ENCODE peak calls at places on chromosomes 4 and X, in eight cellular contexts. One of them, this sample, is unnamed.

GRCh38 chr4:111601671-111602070 is 543.6 kb upstream of the FAM241A start:
- DNase-seq in G401: no peak
- DNase-seq in cardiac muscle cell: no peak
- DNase-seq in T-helper 2 cell: no peak
- DNase-seq in activated T-cell treated with anti-CD3 and anti-CD28 coated beads for 4 hours: no peak
- DNase-seq in A172: no peak
- DNase-seq in NCI-H748 treated with DMSO at 0.1 percent for 48 hours: no peak
- DNase-seq in stimulated activated CD4-positive, alpha-beta T cell treated with anti-CD3 and anti-CD28 coated beads, Interleukin-15, amount 100 ng/mL, for 1 hour: no peak
- DNase-seq in this sample: no peak

GRCh38 chr4:7970031-7970946 is 30.6 kb upstream of the AFAP1 start:
- DNase-seq in G401: no peak
- DNase-seq in cardiac muscle cell: peak
- DNase-seq in T-helper 2 cell: peak
- DNase-seq in activated T-cell treated with anti-CD3 and anti-CD28 coated beads for 4 hours: no peak
- DNase-seq in A172: peak
- DNase-seq in NCI-H748 treated with DMSO at 0.1 percent for 48 hours: no peak
- DNase-seq in stimulated activated CD4-positive, alpha-beta T cell treated with anti-CD3 and anti-CD28 coated beads, Interleukin-15, amount 100 ng/mL, for 1 hour: peak
- DNase-seq in this sample: no peak

GRCh38 chr4:107258359-107258758 is 222.2 kb upstream of the DKK2 start:
- DNase-seq in G401: no peak
- DNase-seq in cardiac muscle cell: peak
- DNase-seq in T-helper 2 cell: no peak
- DNase-seq in activated T-cell treated with anti-CD3 and anti-CD28 coated beads for 4 hours: no peak
- DNase-seq in A172: peak
- DNase-seq in NCI-H748 treated with DMSO at 0.1 percent for 48 hours: no peak
- DNase-seq in stimulated activated CD4-positive, alpha-beta T cell treated with anti-CD3 and anti-CD28 coated beads, Interleukin-15, amount 100 ng/mL, for 1 hour: no peak
- DNase-seq in this sample: no peak

GRCh38 chr4:105909699-105910340 is 14.5 kb downstream of the NPNT start:
- DNase-seq in G401: no peak
- DNase-seq in cardiac muscle cell: no peak
- DNase-seq in T-helper 2 cell: no peak
- DNase-seq in activated T-cell treated with anti-CD3 and anti-CD28 coated beads for 4 hours: no peak
- DNase-seq in A172: no peak
- DNase-seq in NCI-H748 treated with DMSO at 0.1 percent for 48 hours: no peak
- DNase-seq in stimulated activated CD4-positive, alpha-beta T cell treated with anti-CD3 and anti-CD28 coated beads, Interleukin-15, amount 100 ng/mL, for 1 hour: no peak
- DNase-seq in this sample: no peak

GRCh38 chrX:155246748-155247147 is 17.5 kb downstream of the RAB39B start:
- DNase-seq in G401: no peak
- DNase-seq in cardiac muscle cell: no peak
- DNase-seq in T-helper 2 cell: no peak
- DNase-seq in activated T-cell treated with anti-CD3 and anti-CD28 coated beads for 4 hours: no peak
- DNase-seq in A172: no peak
- DNase-seq in NCI-H748 treated with DMSO at 0.1 percent for 48 hours: no peak
- DNase-seq in stimulated activated CD4-positive, alpha-beta T cell treated with anti-CD3 and anti-CD28 coated beads, Interleukin-15, amount 100 ng/mL, for 1 hour: no peak
- DNase-seq in this sample: no peak

GRCh38 chrX:115547448-115547847 is 13.5 kb upstream of the PLS3 start:
- DNase-seq in G401: no peak
- DNase-seq in cardiac muscle cell: no peak
- DNase-seq in T-helper 2 cell: no peak
- DNase-seq in activated T-cell treated with anti-CD3 and anti-CD28 coated beads for 4 hours: no peak
- DNase-seq in A172: no peak
- DNase-seq in NCI-H748 treated with DMSO at 0.1 percent for 48 hours: no peak
- DNase-seq in stimulated activated CD4-positive, alpha-beta T cell treated with anti-CD3 and anti-CD28 coated beads, Interleukin-15, amount 100 ng/mL, for 1 hour: no peak
- DNase-seq in this sample: no peak

GRCh38 chrX:22800360-22800759 is 199.4 kb upstream of the DDX53 start:
- DNase-seq in G401: no peak
- DNase-seq in cardiac muscle cell: peak
- DNase-seq in T-helper 2 cell: no peak
- DNase-seq in activated T-cell treated with anti-CD3 and anti-CD28 coated beads for 4 hours: no peak
- DNase-seq in A172: peak
- DNase-seq in NCI-H748 treated with DMSO at 0.1 percent for 48 hours: no peak
- DNase-seq in stimulated activated CD4-positive, alpha-beta T cell treated with anti-CD3 and anti-CD28 coated beads, Interleukin-15, amount 100 ng/mL, for 1 hour: no peak
- DNase-seq in this sample: no peak

GRCh38 chr4:23163649-23164436 is 471.1 kb downstream of the GBA3 start:
- DNase-seq in G401: no peak
- DNase-seq in cardiac muscle cell: no peak
- DNase-seq in T-helper 2 cell: no peak
- DNase-seq in activated T-cell treated with anti-CD3 and anti-CD28 coated beads for 4 hours: no peak
- DNase-seq in A172: peak
- DNase-seq in NCI-H748 treated with DMSO at 0.1 percent for 48 hours: no peak
- DNase-seq in stimulated activated CD4-positive, alpha-beta T cell treated with anti-CD3 and anti-CD28 coated beads, Interleukin-15, amount 100 ng/mL, for 1 hour: no peak
- DNase-seq in this sample: no peak

GRCh38 chrX:50903387-50904027 is 7.0 kb upstream of the BMP15 start:
- DNase-seq in G401: peak
- DNase-seq in cardiac muscle cell: peak
- DNase-seq in T-helper 2 cell: no peak
- DNase-seq in activated T-cell treated with anti-CD3 and anti-CD28 coated beads for 4 hours: no peak
- DNase-seq in A172: no peak
- DNase-seq in NCI-H748 treated with DMSO at 0.1 percent for 48 hours: peak
- DNase-seq in stimulated activated CD4-positive, alpha-beta T cell treated with anti-CD3 and anti-CD28 coated beads, Interleukin-15, amount 100 ng/mL, for 1 hour: no peak
- DNase-seq in this sample: peak

GRCh38 chr4:173498023-173498422 is 32.0 kb downstream of the HAND2 start:
- DNase-seq in G401: no peak
- DNase-seq in cardiac muscle cell: no peak
- DNase-seq in T-helper 2 cell: no peak
- DNase-seq in activated T-cell treated with anti-CD3 and anti-CD28 coated beads for 4 hours: no peak
- DNase-seq in A172: no peak
- DNase-seq in NCI-H748 treated with DMSO at 0.1 percent for 48 hours: no peak
- DNase-seq in stimulated activated CD4-positive, alpha-beta T cell treated with anti-CD3 and anti-CD28 coated beads, Interleukin-15, amount 100 ng/mL, for 1 hour: no peak
- DNase-seq in this sample: no peak

GRCh38 chrX:129606918-129607317 is 47.8 kb downstream of the APLN start:
- DNase-seq in G401: peak
- DNase-seq in cardiac muscle cell: peak
- DNase-seq in T-helper 2 cell: peak
- DNase-seq in activated T-cell treated with anti-CD3 and anti-CD28 coated beads for 4 hours: peak
- DNase-seq in A172: peak
- DNase-seq in NCI-H748 treated with DMSO at 0.1 percent for 48 hours: peak
- DNase-seq in stimulated activated CD4-positive, alpha-beta T cell treated with anti-CD3 and anti-CD28 coated beads, Interleukin-15, amount 100 ng/mL, for 1 hour: peak
- DNase-seq in this sample: peak